ENCODE peak calls at places on chromosomes 16 and 17, in nine cellular contexts. Y is T-helper 9 cell; A is activated CD8-positive, alpha-beta T cell treated with anti-CD3 and anti-CD28 coated beads for 36 hours; Z is fibroblast of gingiva; W is B cell; F is Caki2; I is CD8-positive, alpha-beta T cell; J is endothelial cell of umbilical vein; Q is NB4. L is an unnamed sample.

GRCh38 chr16:1082266-1082951 is 9.9 kb downstream of the SSTR5 start:
- DNase-seq in Y (no peak), A (no peak), Z (no peak), W (no peak), F (peak; percentile 91), I (no peak), J (peak; percentile 79), Q (no peak), L (peak; percentile 11)

GRCh38 chr16:64250866-64251265 is 871.0 kb downstream of the CDH11 start:
- DNase-seq in Y (no peak), A (no peak), Z (peak; percentile 7), W (no peak), F (no peak), I (no peak), J (peak; percentile 10), Q (no peak), L (no peak)

GRCh38 chr16:27717726-27718125 is 167.8 kb downstream of the KATNIP start:
- DNase-seq in Y (no peak), A (no peak), Z (no peak), W (no peak), F (no peak), I (no peak), J (no peak), Q (no peak), L (no peak)

GRCh38 chr16:85900031-85900792 is 1.2 kb downstream of the IRF8 start:
- DNase-seq in Y (no peak), A (no peak), Z (no peak), W (peak; percentile 48), F (no peak), I (no peak), J (no peak), Q (peak; percentile 38), L (no peak)

GRCh38 chr16:50152386-50152806 is 710 bp upstream of the TENT4B start:
- DNase-seq in Y (peak; percentile 52), A (peak; percentile 90), Z (peak; percentile 4), W (no peak), F (no peak), I (peak; percentile 70), J (no peak), Q (peak; percentile 75), L (no peak)

GRCh38 chr16:88706965-88707871 is 915 bp downstream of the CTU2 start:
- DNase-seq in Y (no peak), A (no peak), Z (no peak), W (no peak), F (no peak), I (no peak), J (no peak), Q (no peak), L (no peak)

GRCh38 chr16:22373662-22374310 is 633 bp downstream of the CDR2 start:
- DNase-seq in Y (peak; percentile 31), A (peak; percentile 51), Z (peak; percentile 10), W (peak; percentile 57), F (peak; percentile 58), I (peak; percentile 46), J (peak; percentile 56), Q (peak; percentile 52), L (no peak)

GRCh38 chr16:64730261-64730660 is 391.6 kb downstream of the CDH11 start:
- DNase-seq in Y (no peak), A (no peak), Z (no peak), W (no peak), F (no peak), I (no peak), J (no peak), Q (no peak), L (no peak)

GRCh38 chr17:74485841-74486240 is 19.4 kb downstream of the CD300A start:
- DNase-seq in Y (no peak), A (no peak), Z (no peak), W (no peak), F (no peak), I (no peak), J (no peak), Q (no peak), L (no peak)

GRCh38 chr16:15919331-15919730 is 30.1 kb upstream of the ABCC1 start:
- DNase-seq in Y (no peak), A (no peak), Z (no peak), W (no peak), F (no peak), I (no peak), J (no peak), Q (no peak), L (no peak)

GRCh38 chr16:69329369-69330285 is 761 bp downstream of the PDF start:
- DNase-seq in Y (peak; percentile 37), A (peak; percentile 51), Z (no peak), W (no peak), F (no peak), I (peak; percentile 47), J (peak; percentile 20), Q (no peak), L (no peak)

GRCh38 chr17:68578236-68578635 is 22.9 kb downstream of the FAM20A start:
- DNase-seq in Y (no peak), A (no peak), Z (no peak), W (no peak), F (no peak), I (no peak), J (no peak), Q (no peak), L (no peak)

GRCh38 chr17:50961282-50962220 is 95.4 kb upstream of the TOB1 start:
- DNase-seq in Y (no peak), A (no peak), Z (no peak), W (no peak), F (no peak), I (no peak), J (no peak), Q (no peak), L (no peak)

GRCh38 chr16:84323626-84324025 is 28.9 kb downstream of the WFDC1 start:
- DNase-seq in Y (no peak), A (peak; percentile 6), Z (no peak), W (no peak), F (no peak), I (no peak), J (no peak), Q (peak; percentile 72), L (no peak)

GRCh38 chr17:48555183-48555615 is 10.3 kb upstream of the HOXB2 start:
- DNase-seq in Y (no peak), A (no peak), Z (no peak), W (no peak), F (peak; percentile 78), I (no peak), J (peak; percentile 89), Q (peak; percentile 8), L (peak; percentile 90)

GRCh38 chr17:45315583-45316270 is 1.1 kb downstream of the MAP3K14 start:
- DNase-seq in Y (no peak), A (no peak), Z (no peak), W (no peak), F (no peak), I (no peak), J (no peak), Q (no peak), L (no peak)

GRCh38 chr17:38464723-38465419 is 36.6 kb downstream of the ARHGAP23 start:
- DNase-seq in Y (no peak), A (no peak), Z (peak; percentile 97), W (no peak), F (peak; percentile 87), I (no peak), J (peak; percentile 81), Q (no peak), L (no peak)

GRCh38 chr17:13626703-13627102 is 25.0 kb upstream of the HS3ST3A1 start:
- DNase-seq in Y (no peak), A (no peak), Z (peak; percentile 16), W (no peak), F (peak; percentile 19), I (no peak), J (no peak), Q (no peak), L (peak; percentile 65)

L was measured in RCC 7860.